ENCODE peak calls at places on chromosome 13, in nine cellular contexts. N is omental fat pad; F is GM04504; L is NCI-H226; U is naive thymus-derived CD4-positive, alpha-beta T cell; H is T-helper 1 cell; Z is NCI-H345; D is foreskin keratinocyte; A is mammary epithelial cell. E is an unnamed sample.

GRCh38 chr13:102812616-102813287 is 13.8 kb downstream of the BIVM start:
- DNase-seq in N (no peak), U (no peak), D (peak), A (no peak), F (no peak), L (peak), H (no peak), Z (no peak), E (no peak)

GRCh38 chr13:38045278-38046048 is 175.9 kb upstream of the TRPC4 start:
- DNase-seq in D (peak), Z (no peak), L (peak), N (no peak), A (peak), F (no peak), H (no peak), U (no peak), E (no peak)

GRCh38 chr13:112859817-112860190 is 109.2 kb upstream of the MCF2L start:
- DNase-seq in N (no peak), U (no peak), D (peak), L (no peak), F (no peak), Z (peak), A (no peak), H (no peak), E (no peak)

GRCh38 chr13:26721251-26721939 is 39.2 kb downstream of the GPR12 start:
- DNase-seq in L (no peak), F (no peak), A (no peak), U (peak), Z (no peak), D (no peak), N (no peak), H (no peak), E (no peak)

GRCh38 chr13:41004875-41005693 is 14.0 kb downstream of the ELF1 start:
- DNase-seq in U (peak), L (peak), F (no peak), Z (no peak), A (no peak), H (no peak), N (no peak), D (no peak), E (no peak)

GRCh38 chr13:82800391-82800790 is 1081.9 kb downstream of the SLITRK1 start:
- DNase-seq in L (peak), Z (no peak), H (no peak), U (no peak), F (no peak), D (no peak), N (no peak), A (no peak), E (no peak)

GRCh38 chr13:70297219-70297618 is 189.0 kb upstream of the KLHL1 start:
- DNase-seq in F (no peak), N (no peak), Z (no peak), U (no peak), L (no peak), D (no peak), H (no peak), A (no peak), E (no peak)

GRCh38 chr13:46274094-46274698 is 62.5 kb downstream of the LRRC63 start:
- DNase-seq in U (no peak), D (no peak), H (no peak), Z (no peak), A (no peak), F (no peak), L (no peak), N (no peak), E (no peak)

GRCh38 chr13:31485183-31485582 is 254.1 kb upstream of the RXFP2 start:
- DNase-seq in N (no peak), A (no peak), F (no peak), U (no peak), Z (peak), D (no peak), L (peak), H (no peak), E (no peak)

GRCh38 chr13:87089391-87089790 is 581.8 kb upstream of the SLITRK5 start:
- DNase-seq in H (no peak), N (no peak), A (peak), Z (no peak), L (peak), D (peak), U (no peak), F (peak), E (no peak)

GRCh38 chr13:31797154-31797775 is 57.9 kb downstream of the RXFP2 start:
- DNase-seq in A (peak), Z (peak), H (no peak), N (no peak), L (no peak), F (no peak), U (no peak), D (peak), E (no peak)

GRCh38 chr13:91280806-91281205 is 66.7 kb upstream of the MIR17HG start:
- DNase-seq in U (no peak), N (no peak), F (no peak), H (no peak), Z (no peak), D (peak), A (peak), L (peak), E (no peak)

GRCh38 chr13:45695198-45695730 is 6.9 kb upstream of the CBY2 start:
- DNase-seq in D (no peak), U (no peak), N (no peak), A (no peak), F (peak), Z (no peak), L (no peak), H (no peak), E (no peak)

GRCh38 chr13:106349080-106349841 is 186.2 kb downstream of the EFNB2 start:
- DNase-seq in A (peak), L (no peak), H (no peak), Z (peak), D (peak), U (no peak), N (no peak), F (no peak), E (peak)

GRCh38 chr13:89221557-89222158 is 1550.5 kb downstream of the SLITRK5 start:
- DNase-seq in Z (no peak), A (no peak), N (no peak), D (no peak), H (no peak), L (no peak), U (no peak), F (no peak), E (no peak)

GRCh38 chr13:52127783-52128702 is 830 bp downstream of the NEK5 start:
- DNase-seq in U (peak), H (no peak), Z (peak), F (peak), L (peak), D (peak), N (no peak), A (peak), E (no peak)

GRCh38 chr13:45658586-45659235 is 43.2 kb upstream of the ERICH6B start:
- DNase-seq in L (peak), A (peak), Z (no peak), U (no peak), N (no peak), D (peak), H (no peak), F (peak), E (no peak)

GRCh38 chr13:35964764-35965163 is 166.4 kb downstream of the DCLK1 start:
- DNase-seq in Z (no peak), F (peak), H (no peak), D (no peak), L (no peak), A (no peak), U (no peak), N (no peak), E (no peak)

GRCh38 chr13:35208587-35208986 is 266.5 kb downstream of the NBEA start:
- DNase-seq in F (no peak), Z (no peak), A (no peak), L (no peak), H (no peak), D (peak), U (no peak), N (no peak), E (no peak)

GRCh38 chr13:112657850-112658445 is 31.9 kb upstream of the ATP11A start:
- DNase-seq in D (peak), Z (no peak), N (no peak), H (no peak), L (no peak), U (no peak), F (peak), A (peak), E (no peak)

E was measured in RWPE2.